ENCODE peak calls at places on chromosomes 7 and 10, in ten cellular contexts. R is Panc1, O is RWPE1, P is psoas muscle, G is brain microvascular endothelial cell, N is heart right ventricle, J is A549, A is caudate nucleus, U is OCI-LY7, Y is Peyer's patch. T is an unnamed sample.

GRCh38 chr10:61754553-61755540 is 92.1 kb downstream of the CABCOCO1 start:
- DNase-seq in Y (no peak), G (no peak), J (no peak), A (no peak), R (no peak), O (no peak), P (no peak), N (no peak), U (no peak), T (no peak)

GRCh38 chr7:139340808-139341057 is 404 bp upstream of the FMC1 start:
- DNase-seq in N (no peak), P (peak), A (no peak), U (no peak), O (no peak), J (no peak), R (no peak), G (peak), Y (no peak), T (no peak)

GRCh38 chr10:81179805-81180452 is 642.2 kb downstream of the SH2D4B start:
- DNase-seq in Y (no peak), O (no peak), N (no peak), G (no peak), A (no peak), P (no peak), R (no peak), J (no peak), U (peak), T (no peak)

GRCh38 chr7:44811093-44811492 is 14.6 kb downstream of the PPIA start:
- DNase-seq in N (no peak), Y (no peak), U (no peak), A (peak), J (no peak), G (no peak), O (peak), P (no peak), R (no peak), T (peak)

GRCh38 chr7:34759477-34760125 is 101.6 kb downstream of the NPSR1 start:
- DNase-seq in P (no peak), R (peak), J (peak), A (no peak), N (no peak), U (peak), O (peak), G (peak), Y (no peak), T (peak)

GRCh38 chr10:21134645-21135395 is 237.7 kb upstream of the NEBL start:
- DNase-seq in G (no peak), O (peak), Y (no peak), A (no peak), N (no peak), U (no peak), J (peak), P (no peak), R (peak), T (no peak)

GRCh38 chr10:10826125-10826524 is 191.5 kb upstream of the CELF2 start:
- DNase-seq in J (no peak), U (no peak), Y (no peak), R (no peak), G (peak), N (no peak), P (no peak), O (peak), A (no peak), T (no peak)

GRCh38 chr10:104895541-104895940 is 254.5 kb downstream of the SORCS3 start:
- DNase-seq in O (no peak), A (no peak), R (no peak), Y (no peak), G (no peak), P (no peak), J (no peak), U (no peak), N (no peak), T (no peak)

GRCh38 chr10:126115021-126115610 is 218.8 kb downstream of the FANK1 start:
- DNase-seq in O (no peak), Y (no peak), J (no peak), G (no peak), R (no peak), U (no peak), N (no peak), A (no peak), P (no peak), T (no peak)

GRCh38 chr10:9227679-9228365 is 1173.3 kb downstream of the GATA3 start:
- DNase-seq in N (no peak), U (no peak), Y (no peak), R (no peak), P (no peak), J (no peak), A (no peak), O (peak), G (no peak), T (no peak)

GRCh38 chr7:121442845-121443244 is 46.7 kb upstream of the FAM3C start:
- DNase-seq in N (no peak), Y (no peak), A (no peak), O (peak), U (no peak), J (no peak), R (no peak), P (no peak), G (no peak), T (peak)

GRCh38 chr10:11670311-11670825 is 58.9 kb upstream of the USP6NL start:
- DNase-seq in O (no peak), P (no peak), J (no peak), R (no peak), U (no peak), N (no peak), A (no peak), Y (no peak), G (no peak), T (no peak)

GRCh38 chr7:55335786-55336185 is 29.4 kb upstream of the LANCL2 start:
- DNase-seq in O (no peak), U (no peak), G (no peak), A (no peak), J (no peak), R (no peak), Y (no peak), N (no peak), P (no peak), T (no peak)

GRCh38 chr7:85622059-85622458 is 435.2 kb upstream of the SEMA3D start:
- DNase-seq in N (no peak), J (no peak), Y (no peak), G (no peak), O (no peak), R (no peak), A (no peak), P (no peak), U (no peak), T (no peak)

GRCh38 chr10:117677239-117677638 is 134.7 kb downstream of the EMX2 start:
- DNase-seq in A (no peak), P (no peak), O (peak), U (no peak), G (no peak), R (no peak), J (no peak), N (no peak), Y (no peak), T (no peak)

GRCh38 chr7:151592868-151593486 is 73.3 kb upstream of the RHEB start:
- DNase-seq in U (no peak), R (peak), G (peak), N (no peak), Y (no peak), P (no peak), A (no peak), J (peak), O (peak), T (no peak)

GRCh38 chr7:1946461-1947450 is 276.7 kb downstream of the ELFN1 start:
- DNase-seq in G (no peak), N (peak), O (no peak), J (no peak), U (no peak), R (no peak), Y (peak), A (no peak), P (peak), T (no peak)

GRCh38 chr7:69817835-69818646 is 219.8 kb downstream of the AUTS2 start:
- DNase-seq in U (no peak), N (no peak), G (no peak), P (no peak), J (no peak), Y (no peak), O (no peak), A (no peak), R (no peak), T (no peak)
- H3K27ac ChIP-seq in U (no peak), N (no peak), G (no peak), P (no peak), J (no peak), Y (no peak), O (no peak), A (no peak), R (no peak), T (no peak)

DNA sequence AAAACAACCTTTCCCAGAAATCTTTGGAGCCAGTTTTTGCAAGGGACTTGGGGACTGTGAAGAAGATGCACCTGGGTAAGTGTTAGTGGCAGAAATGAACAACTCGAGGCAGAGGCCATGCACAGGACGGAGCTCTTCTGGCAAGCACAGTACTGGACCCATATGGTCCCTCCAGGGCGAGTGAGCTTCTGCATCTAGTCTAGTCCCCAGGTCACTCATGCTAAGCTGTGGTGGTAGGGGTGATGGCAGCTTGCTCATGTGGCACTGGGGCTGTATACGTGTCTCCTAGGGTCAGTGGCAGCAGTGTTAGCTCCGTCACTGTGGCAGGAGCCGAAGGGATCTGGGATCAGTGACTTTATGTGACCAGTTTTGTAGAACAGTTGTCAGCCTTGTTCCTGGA is 9.3 kb upstream of the LRRC61 start:
- DNase-seq in Y (no peak), G (no peak), U (no peak), P (no peak), R (no peak), O (no peak), A (no peak), J (no peak), N (no peak), T (no peak)
- H3K27ac ChIP-seq in Y (no peak), G (no peak), U (no peak), P (no peak), R (no peak), O (no peak), A (no peak), J (no peak), N (no peak), T (no peak)

DNA sequence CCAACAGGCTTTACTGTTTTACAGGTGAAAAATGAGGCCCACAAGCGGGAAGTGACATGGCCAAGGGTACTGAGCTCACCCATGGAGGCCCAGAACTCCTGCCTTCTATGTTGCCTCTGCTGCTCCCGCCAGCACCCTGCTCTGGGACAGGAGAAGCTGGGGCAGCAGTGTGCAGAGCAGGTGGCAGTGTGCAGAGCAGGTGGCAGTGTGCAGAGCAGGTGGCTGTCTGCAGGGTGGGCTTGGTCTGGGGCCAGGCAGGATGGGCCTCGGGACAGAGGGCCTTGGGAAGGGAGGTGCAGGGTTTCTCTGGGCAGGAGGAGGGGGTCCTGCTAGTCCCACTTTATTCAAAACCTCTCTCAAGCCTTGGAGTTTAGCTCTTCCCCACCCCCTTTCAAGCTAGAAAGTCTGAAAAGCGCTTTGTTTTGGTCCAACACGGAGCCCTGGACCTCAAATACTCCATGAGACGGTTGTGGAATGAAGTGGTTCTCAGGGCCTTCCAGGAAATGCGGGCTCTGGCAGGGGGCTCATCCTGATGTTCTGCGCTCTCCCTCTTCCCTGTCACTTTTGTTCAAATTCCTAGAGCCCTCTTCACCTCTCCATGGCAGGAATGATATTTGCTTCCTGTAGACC is 26.8 kb downstream of the TSPAN15 start:
- DNase-seq in R (no peak), G (no peak), A (no peak), Y (no peak), P (no peak), J (no peak), N (no peak), U (no peak), O (no peak), T (no peak)
- H3K27ac ChIP-seq in R (no peak), G (no peak), A (no peak), Y (peak), P (peak), J (peak), N (no peak), U (no peak), O (no peak), T (no peak)

DNA sequence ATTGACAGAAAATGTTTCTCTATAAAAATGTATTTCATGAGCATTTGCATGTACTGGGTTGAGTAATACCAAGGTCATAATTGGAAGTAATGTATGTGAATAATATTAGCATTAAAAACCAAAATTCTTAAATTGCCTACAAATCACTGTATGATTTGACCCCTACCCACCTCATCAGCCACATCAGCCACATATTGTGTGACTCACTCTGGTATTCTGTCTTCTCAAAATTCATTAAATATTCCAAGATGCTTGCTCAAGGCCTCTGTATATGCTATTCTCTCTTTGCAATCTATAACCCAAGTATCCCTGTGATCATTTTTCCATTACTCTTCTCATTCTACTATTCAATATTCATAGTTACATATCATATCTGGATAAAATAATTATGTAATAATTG is 21.4 kb downstream of the POT1 start:
- DNase-seq in O (no peak), P (no peak), J (no peak), A (no peak), R (no peak), N (no peak), G (peak), Y (no peak), U (no peak), T (no peak)
- H3K27ac ChIP-seq in O (no peak), P (no peak), J (no peak), A (no peak), R (no peak), N (no peak), G (no peak), Y (no peak), U (no peak), T (no peak)

GRCh38 chr7:92647652-92648051 is 57.5 kb upstream of the FAM133B start:
- DNase-seq in O (no peak), N (no peak), J (no peak), Y (no peak), R (no peak), A (no peak), P (no peak), G (no peak), U (no peak), T (no peak)

GRCh38 chr7:92645531-92646061 is 55.4 kb upstream of the FAM133B start:
- DNase-seq in O (peak), J (peak), N (no peak), A (no peak), G (no peak), P (no peak), Y (peak), R (no peak), U (peak), T (peak)

GRCh38 chr7:92645114-92645497 is 54.9 kb upstream of the FAM133B start:
- DNase-seq in O (no peak), R (no peak), A (no peak), G (no peak), U (no peak), Y (no peak), N (no peak), P (no peak), J (no peak), T (no peak)

GRCh38 chr7:92648082-92648481 is 57.9 kb upstream of the FAM133B start:
- DNase-seq in R (no peak), G (no peak), U (no peak), Y (no peak), N (no peak), P (no peak), A (no peak), O (no peak), J (no peak), T (no peak)

DNA sequence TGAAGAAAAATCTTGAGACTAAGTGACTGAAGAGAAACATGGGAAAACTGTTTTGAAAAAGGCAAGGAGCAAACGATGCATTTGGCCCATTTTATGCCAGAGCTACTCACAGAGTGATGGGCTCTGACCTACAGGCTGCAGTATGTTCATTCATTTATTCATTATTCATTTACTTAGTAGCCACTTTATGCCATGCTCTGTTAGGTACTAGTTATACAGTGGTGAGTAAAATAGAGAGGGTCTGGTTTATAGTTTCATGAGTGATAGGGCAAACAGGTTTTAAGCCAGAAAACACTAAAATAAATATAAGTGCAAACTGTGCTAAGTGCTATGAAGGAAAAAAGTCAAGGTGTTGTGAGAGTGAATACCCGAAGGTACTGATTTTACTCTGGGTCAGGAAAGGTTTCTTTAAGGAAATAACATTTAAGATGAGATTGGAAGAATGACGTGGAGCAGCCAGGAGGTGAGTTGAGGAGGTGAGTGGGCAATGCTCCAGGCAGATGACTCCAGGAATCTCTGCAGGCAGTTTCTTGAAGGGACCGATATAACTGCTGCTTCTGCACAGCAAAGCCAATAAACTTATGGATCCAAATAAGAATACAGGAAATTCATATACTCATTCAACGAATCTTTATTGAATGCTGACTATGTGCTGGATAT is 56.9 kb upstream of the FAM133B start:
- DNase-seq in U (no peak), J (no peak), R (no peak), Y (no peak), A (peak), G (no peak), O (no peak), P (no peak), N (no peak), T (no peak)
- H3K27ac ChIP-seq in U (no peak), J (peak), R (peak), Y (no peak), A (peak), G (no peak), O (no peak), P (no peak), N (no peak), T (no peak)

DNA sequence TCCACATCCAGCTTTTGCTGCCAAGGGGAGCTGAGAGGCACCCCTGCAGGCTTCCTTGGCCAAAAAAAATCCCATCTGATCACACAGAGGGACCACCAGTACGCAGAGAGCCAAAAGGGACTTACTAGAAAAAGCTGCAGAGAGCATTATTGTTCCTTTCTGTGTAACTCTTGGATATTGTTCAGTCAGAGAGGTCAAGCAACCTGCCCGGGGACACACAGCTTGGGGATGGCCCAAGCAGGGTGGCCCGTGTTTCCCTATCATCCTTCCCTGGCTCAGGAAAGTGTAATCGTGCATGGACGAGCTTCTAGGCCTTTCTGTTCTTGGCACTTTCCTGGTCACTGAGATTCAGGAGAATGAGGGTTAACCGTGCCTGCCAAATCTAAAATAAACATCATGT is 84.1 kb upstream of the SH2B2 start:
- DNase-seq in N (no peak), J (no peak), R (no peak), G (no peak), O (no peak), U (no peak), Y (no peak), P (no peak), A (no peak), T (no peak)
- H3K27ac ChIP-seq in N (no peak), J (no peak), R (no peak), G (no peak), O (no peak), U (no peak), Y (no peak), P (no peak), A (no peak), T (no peak)

DNA sequence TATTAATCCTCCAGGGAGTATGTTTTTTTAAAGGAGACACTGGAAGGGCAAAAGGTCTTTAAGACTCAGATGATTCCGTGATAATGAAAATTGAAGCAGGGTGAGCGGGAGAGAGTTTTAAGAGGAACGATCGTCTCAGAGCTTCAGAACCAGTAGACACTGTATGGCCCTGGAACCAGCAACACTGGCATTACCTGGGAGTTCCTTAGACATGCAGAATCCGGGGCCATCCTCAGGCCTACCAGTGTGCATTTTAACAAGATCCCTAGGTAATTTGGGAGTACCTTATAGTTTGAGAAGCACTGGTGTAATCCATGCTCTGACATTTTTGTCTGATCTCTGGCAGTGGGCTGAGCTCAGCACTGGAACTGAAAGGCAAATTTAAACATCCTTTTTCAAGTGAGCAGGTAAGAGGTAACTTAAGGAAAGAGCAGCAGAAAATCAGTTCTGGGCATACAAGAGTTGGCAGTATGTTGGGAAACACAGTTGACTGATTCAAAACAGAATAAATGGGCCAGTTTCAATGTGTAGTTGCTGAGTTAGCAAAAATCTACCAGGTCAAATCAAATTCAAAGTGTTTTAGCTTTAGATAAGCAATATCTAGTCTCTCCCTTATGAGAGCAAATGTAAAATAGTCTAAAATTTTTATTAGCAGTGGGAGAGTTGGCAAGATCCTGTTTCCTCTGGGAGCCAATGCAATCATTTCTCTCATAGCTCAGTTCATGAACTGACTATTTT is 97.1 kb upstream of the ELMO1 start:
- DNase-seq in N (no peak), O (no peak), U (no peak), R (no peak), G (no peak), Y (no peak), A (no peak), P (no peak), J (no peak), T (no peak)
- H3K27ac ChIP-seq in N (no peak), O (no peak), U (no peak), R (no peak), G (no peak), Y (no peak), A (no peak), P (no peak), J (no peak), T (no peak)